ENCODE peak calls at places on chromosome 3, in four cellular contexts. E, K, H and F are unnamed samples.

GRCh38 chr3:151156618-151157216 is 46.3 kb downstream of the GPR171 start:
- DNase-seq in E (peak; percentile 49), K (no peak), H (no peak), F (no peak)

GRCh38 chr3:72998489-72998888 is 1.9 kb downstream of the PPP4R2 start:
- DNase-seq in E (no peak), K (no peak), H (no peak), F (no peak)

GRCh38 chr3:8538904-8539303 is 37.3 kb downstream of the LMCD1 start:
- DNase-seq in E (no peak), K (no peak), H (peak; percentile 34), F (no peak)

GRCh38 chr3:123281929-123282328 is 80.2 kb downstream of the SEC22A start:
- DNase-seq in E (no peak), K (peak; percentile 41), H (no peak), F (peak; percentile 18)

GRCh38 chr3:69439683-69440270 is 53.9 kb upstream of the FRMD4B start:
- DNase-seq in E (no peak), K (no peak), H (no peak), F (no peak)

GRCh38 chr3:118970819-118971218 is 63.8 kb downstream of the IGSF11 start:
- DNase-seq in E (no peak), K (no peak), H (no peak), F (no peak)

GRCh38 chr3:71423151-71423906 is 160.2 kb downstream of the FOXP1 start:
- DNase-seq in E (no peak), K (peak; percentile 48), H (no peak), F (no peak)

GRCh38 chr3:56801151-56801596 is 575 bp downstream of the ARHGEF3 start:
- DNase-seq in E (no peak), K (peak; percentile 72), H (no peak), F (no peak)

GRCh38 chr3:188734395-188734794 is 437.4 kb upstream of the TPRG1 start:
- DNase-seq in E (no peak), K (no peak), H (no peak), F (no peak)

GRCh38 chr3:66413151-66413751 is 87.6 kb downstream of the LRIG1 start:
- DNase-seq in E (no peak), K (no peak), H (peak; percentile 57), F (no peak)

GRCh38 chr3:44954962-44955361 is 21.0 kb downstream of the ZDHHC3 start:
- DNase-seq in E (peak; percentile 44), K (no peak), H (no peak), F (no peak)

GRCh38 chr3:139668332-139668731 is 9.4 kb downstream of the NMNAT3 start:
- DNase-seq in E (no peak), K (no peak), H (no peak), F (no peak)

DNA sequence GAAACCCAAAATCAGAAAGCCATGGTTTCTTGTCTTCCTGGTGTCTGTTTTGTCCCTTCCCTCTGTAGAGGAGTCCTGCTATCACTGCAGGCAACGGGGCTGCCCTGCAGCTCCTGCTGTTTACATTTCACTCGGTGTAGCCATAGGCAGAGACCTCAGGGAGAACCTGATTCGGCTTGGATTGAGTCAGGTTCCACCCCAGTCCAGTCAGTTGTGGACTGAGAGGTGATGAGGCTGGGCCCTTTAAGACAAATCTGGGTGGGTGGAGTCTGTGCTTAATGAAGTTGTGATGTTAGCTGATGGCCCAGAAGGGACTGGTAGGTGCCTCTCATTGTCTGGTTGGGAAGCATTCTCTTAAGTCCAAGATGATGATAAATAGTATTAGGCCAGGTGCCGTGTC is 35.7 kb downstream of the FLNB start:
- DNase-seq in E (no peak), K (no peak), H (no peak), F (no peak)
- TF ChIP-seq CTCF in E (no peak), K (no peak), H (no peak), F (no peak)

GRCh38 chr3:100263583-100263982 is 2.8 kb downstream of the TBC1D23 start:
- DNase-seq in E (no peak), K (no peak), H (no peak), F (no peak)

GRCh38 chr3:100260685-100261480 is at the start of gene TBC1D23:
- DNase-seq in E (peak; percentile 99), K (peak; percentile 97), H (peak; percentile 99), F (peak; percentile 99)

GRCh38 chr3:100257601-100258000 is 3.2 kb upstream of the TBC1D23 start:
- DNase-seq in E (no peak), K (no peak), H (no peak), F (no peak)

GRCh38 chr3:100261481-100261903 is 700 bp downstream of the TBC1D23 start:
- DNase-seq in E (no peak), K (no peak), H (no peak), F (no peak)

GRCh38 chr3:100260081-100260684 is 609 bp upstream of the TBC1D23 start:
- DNase-seq in E (no peak), K (no peak), H (no peak), F (no peak)
- TF ChIP-seq CTCF in E (no peak), K (no peak), H (no peak), F (no peak)

DNA sequence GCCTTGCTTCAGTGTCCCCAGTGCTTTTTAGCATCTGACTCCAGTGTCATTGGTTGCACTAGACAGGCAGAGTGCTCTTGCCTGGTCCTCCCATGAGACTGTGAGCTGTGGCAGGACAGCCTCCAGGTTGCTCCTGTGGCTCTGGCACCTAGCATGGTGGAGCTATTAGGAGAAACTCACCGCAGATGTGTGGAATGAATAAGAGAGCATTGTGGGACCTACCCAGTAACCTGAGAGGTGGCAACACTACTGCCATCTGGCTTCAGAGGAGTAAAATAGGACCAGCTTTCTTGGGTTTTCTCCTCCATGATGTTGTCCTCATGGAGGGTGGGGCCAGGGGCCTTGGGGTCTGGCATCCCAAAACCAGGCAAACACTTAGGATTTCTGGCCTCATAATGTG is 183.6 kb downstream of the EPHB1 start:
- DNase-seq in E (no peak), K (no peak), H (no peak), F (no peak)
- TF ChIP-seq CTCF in E (no peak), K (no peak), H (no peak), F (no peak)

GRCh38 chr3:2711081-2711480 is 399.1 kb downstream of the IL5RA start:
- DNase-seq in E (no peak), K (no peak), H (no peak), F (no peak)

GRCh38 chr3:2714856-2715255 is 395.3 kb downstream of the IL5RA start:
- DNase-seq in E (no peak), K (no peak), H (no peak), F (no peak)

DNA sequence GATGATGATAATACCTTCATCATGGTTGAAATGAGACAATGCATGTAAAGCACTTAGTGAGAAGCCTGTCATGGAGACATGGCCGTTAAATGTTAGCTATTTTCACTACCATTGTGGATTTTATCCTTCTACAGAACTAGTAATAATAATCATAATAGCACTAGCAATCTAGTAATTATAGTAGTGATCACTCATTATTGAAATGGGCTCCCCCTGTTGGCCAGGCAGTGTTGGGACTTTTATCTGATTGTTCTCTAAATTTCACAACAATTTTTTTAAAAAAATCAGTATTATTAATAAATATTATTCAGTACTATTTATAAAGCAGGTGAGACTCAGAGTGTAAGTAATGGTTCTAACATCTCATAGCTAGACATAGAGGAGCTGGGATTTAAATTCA is 396.3 kb downstream of the IL5RA start:
- DNase-seq in E (no peak), K (no peak), H (no peak), F (no peak)
- TF ChIP-seq CTCF in E (peak; percentile 19), K (no peak), H (no peak), F (peak; percentile 49)

GRCh38 chr3:193665370-193665989 is 72.5 kb downstream of the OPA1 start:
- DNase-seq in E (no peak), K (no peak), H (peak; percentile 12), F (no peak)
- TF ChIP-seq CTCF in E (peak; percentile 86), K (peak; percentile 76), H (peak; percentile 32), F (peak; percentile 93)

GRCh38 chr3:121883507-121883906 is 10.7 kb upstream of the SLC15A2 start:
- DNase-seq in E (no peak), K (no peak), H (no peak), F (no peak)
- TF ChIP-seq CTCF in E (peak; percentile 62), K (peak; percentile 27), H (peak; percentile 3), F (peak; percentile 45)

GRCh38 chr3:178455966-178456365 is 80.3 kb upstream of the KCNMB2 start:
- DNase-seq in E (no peak), K (no peak), H (no peak), F (no peak)

GRCh38 chr3:178455264-178455663 is 81.0 kb upstream of the KCNMB2 start:
- DNase-seq in E (no peak), K (no peak), H (no peak), F (no peak)

GRCh38 chr3:178454714-178455113 is 81.5 kb upstream of the KCNMB2 start:
- DNase-seq in E (no peak), K (no peak), H (no peak), F (no peak)

GRCh38 chr3:178456942-178457341 is 79.3 kb upstream of the KCNMB2 start:
- DNase-seq in E (no peak), K (no peak), H (no peak), F (no peak)

DNA sequence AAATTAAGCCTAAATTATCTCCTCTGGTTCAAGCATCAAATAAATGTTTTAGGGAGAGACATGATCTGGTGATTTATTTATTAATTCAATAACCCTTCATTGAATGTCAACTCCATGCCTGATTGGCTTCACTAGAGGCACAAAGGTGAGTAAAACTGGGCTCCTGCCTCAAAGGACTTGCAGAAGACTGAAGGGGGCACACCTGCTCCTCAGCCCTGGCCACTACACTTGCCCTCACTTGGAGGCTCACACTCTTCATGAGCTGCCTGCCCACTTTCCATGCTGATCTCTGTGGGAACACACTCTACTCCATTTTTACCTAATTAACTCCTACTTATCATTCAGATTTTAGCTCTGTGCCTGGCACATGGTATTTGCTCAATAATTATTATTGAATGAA is 84.4 kb upstream of the KCNMB2 start:
- DNase-seq in E (no peak), K (no peak), H (no peak), F (no peak)
- TF ChIP-seq CTCF in E (no peak), K (no peak), H (no peak), F (no peak)